ENCODE peak calls at places on chromosome 16, in five cellular contexts. E, W, O, X and Z are unnamed samples.
A peak's percentile ranks its signal among the peaks of the same experiment; 100 is the strongest.

GRCh38 chr16:73214825-73215481 is 167.0 kb upstream of the ZFHX3 start:
- DNase-seq in W (no peak), O (no peak), E (peak; percentile 98), X (peak; percentile 99), Z (peak; percentile 100)

GRCh38 chr16:66409156-66409555 is 17.9 kb upstream of the BEAN1 start:
- DNase-seq in O (no peak), E (peak; percentile 85), W (no peak), X (no peak), Z (peak; percentile 51)

GRCh38 chr16:30731411-30731810 is 16.8 kb upstream of the PHKG2 start:
- DNase-seq in W (no peak), E (no peak), O (no peak), X (no peak), Z (no peak)

GRCh38 chr16:17372383-17372782 is 98.4 kb downstream of the XYLT1 start:
- DNase-seq in E (peak; percentile 41), O (no peak), W (no peak), X (no peak), Z (peak; percentile 25)

GRCh38 chr16:58487566-58488351 is 12.2 kb upstream of the NDRG4 start:
- DNase-seq in X (no peak), W (peak; percentile 40), O (peak; percentile 86), E (peak; percentile 52), Z (peak; percentile 68)

GRCh38 chr16:3401719-3402397 is 843 bp downstream of the ZNF174 start:
- DNase-seq in X (no peak), O (no peak), W (no peak), E (peak; percentile 20), Z (peak; percentile 9)

GRCh38 chr16:3135120-3135715 is 389 bp downstream of the ZNF213 start:
- DNase-seq in X (no peak), E (no peak), O (no peak), W (no peak), Z (no peak)

GRCh38 chr16:55760665-55761035 is 72.2 kb downstream of the CES1 start:
- DNase-seq in W (no peak), E (no peak), X (no peak), O (no peak), Z (no peak)

GRCh38 chr16:66549284-66550131 is at the start of gene TK2:
- DNase-seq in O (peak; percentile 78), E (peak; percentile 54), W (no peak), X (no peak), Z (peak; percentile 76)

GRCh38 chr16:50644730-50645129 is 36.4 kb downstream of the SNX20 start:
- DNase-seq in W (no peak), O (no peak), E (peak; percentile 12), X (peak; percentile 4), Z (peak; percentile 76)

GRCh38 chr16:27779719-27780161 is 229.8 kb downstream of the KATNIP start:
- DNase-seq in O (no peak), X (peak; percentile 10), W (no peak), E (peak; percentile 47), Z (peak; percentile 47)

GRCh38 chr16:85329059-85329812 is 217.0 kb upstream of the CIBAR2 start:
- DNase-seq in E (peak; percentile 56), O (no peak), W (no peak), X (no peak), Z (no peak)

GRCh38 chr16:65684230-65684629 is 562.4 kb upstream of the CDH11 start:
- DNase-seq in E (no peak), X (no peak), O (no peak), W (no peak), Z (no peak)

GRCh38 chr16:80862153-80862552 is 57.8 kb upstream of the CDYL2 start:
- DNase-seq in O (no peak), X (no peak), E (no peak), W (no peak), Z (no peak)

GRCh38 chr16:89721644-89722391 is 481 bp downstream of the ZNF276 start:
- DNase-seq in O (peak; percentile 84), E (no peak), X (no peak), W (no peak), Z (peak; percentile 38)

GRCh38 chr16:71670537-71670936 is 44.6 kb downstream of the MARVELD3 start:
- DNase-seq in W (no peak), O (no peak), E (no peak), X (no peak), Z (no peak)

GRCh38 chr16:48277158-48277557 is 29.8 kb upstream of the ABCC11 start:
- DNase-seq in W (no peak), E (no peak), X (no peak), O (no peak), Z (no peak)

GRCh38 chr16:31428638-31429247 is 583 bp upstream of the COX6A2 start:
- DNase-seq in X (no peak), W (no peak), O (no peak), E (no peak), Z (no peak)

GRCh38 chr16:14399397-14400284 is 230.4 kb downstream of the PARN start:
- DNase-seq in O (no peak), X (no peak), W (peak; percentile 10), E (peak; percentile 78), Z (peak; percentile 78)

GRCh38 chr16:80346160-80346632 is 194.6 kb upstream of the DYNLRB2 start:
- DNase-seq in E (no peak), X (no peak), W (no peak), O (no peak), Z (peak; percentile 64)

GRCh38 chr16:50123417-50123816 is 29.7 kb upstream of the TENT4B start:
- DNase-seq in E (no peak), X (no peak), W (no peak), O (no peak), Z (no peak)

GRCh38 chr16:87644596-87644995 is 42.3 kb downstream of the JPH3 start:
- DNase-seq in W (no peak), E (no peak), X (no peak), O (no peak), Z (no peak)

GRCh38 chr16:19212059-19212458 is 44.0 kb downstream of the SYT17 start:
- DNase-seq in X (no peak), W (no peak), O (no peak), E (no peak), Z (no peak)

GRCh38 chr16:4686497-4687210 is 6.7 kb upstream of the NUDT16L1 start:
- DNase-seq in O (no peak), X (no peak), E (no peak), W (no peak), Z (no peak)

GRCh38 chr16:59899940-59900339 is 1165.8 kb upstream of the GOT2 start:
- DNase-seq in X (no peak), O (no peak), E (no peak), W (no peak), Z (no peak)

GRCh38 chr16:56279132-56279531 is 87.8 kb downstream of the GNAO1 start:
- DNase-seq in W (no peak), E (no peak), O (no peak), X (no peak), Z (no peak)

GRCh38 chr16:8733849-8734540 is 59.6 kb downstream of the ABAT start:
- DNase-seq in E (no peak), X (no peak), O (no peak), W (no peak), Z (no peak)

GRCh38 chr16:66036775-66037715 is 329.4 kb upstream of the CDH5 start:
- DNase-seq in E (peak; percentile 75), W (no peak), X (peak; percentile 99), O (no peak), Z (peak; percentile 100)

GRCh38 chr16:11609474-11610120 is 22.9 kb upstream of the LITAF start:
- DNase-seq in O (peak; percentile 22), W (no peak), X (no peak), E (peak; percentile 36), Z (no peak)

GRCh38 chr16:12340151-12340733 is 363.7 kb downstream of the SNX29 start:
- DNase-seq in O (no peak), X (no peak), W (no peak), E (peak; percentile 72), Z (peak; percentile 82)

GRCh38 chr16:66961065-66961744 is at the start of gene CES3:
- DNase-seq in O (no peak), X (no peak), E (peak; percentile 24), W (peak; percentile 44), Z (peak; percentile 60)

GRCh38 chr16:84143784-84144199 is 1.2 kb downstream of the HSDL1 start:
- DNase-seq in W (no peak), E (no peak), X (no peak), O (no peak), Z (no peak)

GRCh38 chr16:84143081-84143480 is 1.9 kb downstream of the HSDL1 start:
- DNase-seq in X (no peak), O (no peak), W (no peak), E (no peak), Z (no peak)

GRCh38 chr16:84138824-84139627 is 6.0 kb downstream of the HSDL1 start:
- DNase-seq in O (no peak), X (no peak), W (no peak), E (peak; percentile 54), Z (peak; percentile 49)

GRCh38 chr16:84139628-84140258 is 5.2 kb downstream of the HSDL1 start:
- DNase-seq in O (no peak), W (no peak), E (no peak), X (no peak), Z (no peak)

DNA sequence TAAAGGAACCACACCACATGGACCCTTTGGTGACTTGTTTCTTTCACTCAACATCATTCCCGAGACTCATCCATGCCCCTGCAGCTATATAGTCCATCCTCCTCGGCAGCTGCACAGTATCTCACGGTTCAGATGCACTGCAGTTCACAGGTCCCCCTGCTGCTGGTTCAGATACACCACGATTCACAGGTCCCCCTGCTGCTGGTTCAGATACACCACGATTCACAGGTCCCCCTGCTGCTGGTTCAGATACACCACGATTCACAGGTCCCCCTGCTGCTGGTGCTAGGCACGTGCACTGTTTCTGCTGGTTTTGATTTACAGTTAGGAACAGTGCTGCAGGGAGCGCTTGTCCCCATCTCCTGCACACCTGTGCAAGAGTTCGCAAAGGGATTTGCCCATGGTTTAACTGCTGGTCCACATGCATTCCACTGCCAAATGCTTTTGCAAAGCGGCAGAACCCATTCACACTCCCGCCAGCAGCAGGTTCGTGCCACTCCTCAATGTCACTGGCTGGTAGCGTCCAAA is 3.8 kb downstream of the HSDL1 start:
- DNase-seq in X (no peak), W (no peak), E (no peak), O (no peak), Z (no peak)
- TF ChIP-seq CTCF in X (no peak), W (no peak), E (no peak), O (no peak), Z (no peak)

GRCh38 chr16:86618431-86619262 is 40.3 kb downstream of the FOXL1 start:
- DNase-seq in E (no peak), X (no peak), W (no peak), O (no peak), Z (peak; percentile 42)
- H3K4me3 ChIP-seq in E (no peak overlapping the region), X (no peak overlapping the region), W (no peak overlapping the region), O (no peak overlapping the region), Z (peak overlapping the region; percentile 53)

GRCh38 chr16:69176033-69176780 is 10.8 kb upstream of the SNTB2 start:
- DNase-seq in E (peak; percentile 85), X (peak; percentile 60), O (no peak), W (no peak), Z (peak; percentile 95)
- TF ChIP-seq CTCF in E (no peak), X (no peak), O (no peak), W (no peak), Z (peak; percentile 4)

DNA sequence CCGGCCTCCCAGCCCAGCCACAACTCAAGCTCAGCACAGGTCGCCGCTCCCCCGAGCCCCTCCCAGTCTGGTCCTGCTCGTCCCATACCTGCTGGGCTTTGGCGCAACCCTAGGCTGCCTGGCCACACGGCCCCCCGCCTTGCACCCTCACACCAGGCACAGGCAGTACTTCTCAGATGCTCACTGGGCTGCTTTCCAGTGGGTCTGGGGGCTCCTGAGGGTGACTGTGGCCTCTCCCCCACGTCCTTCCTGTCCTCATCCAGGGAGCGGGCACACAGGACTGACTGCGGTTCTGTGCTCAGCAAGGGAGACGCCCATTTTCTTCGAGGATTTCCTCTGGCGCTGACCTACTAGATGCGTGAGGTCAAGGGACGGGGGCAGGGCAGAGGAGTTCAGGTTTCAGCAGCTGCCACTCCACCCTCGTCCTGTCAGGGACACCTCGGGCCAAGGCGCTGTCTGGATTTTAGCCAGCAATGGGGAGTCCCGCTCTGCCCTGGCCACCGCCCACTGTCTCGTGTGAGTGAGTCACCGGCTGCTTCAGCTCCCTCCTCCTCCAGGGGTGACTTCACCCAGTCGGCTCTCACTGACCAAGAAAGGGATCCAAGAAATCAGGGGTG is 115.8 kb downstream of the NPIPB11 start:
- DNase-seq in E (peak; percentile 82), O (peak; percentile 89), W (peak; percentile 88), X (no peak), Z (peak; percentile 85)
- H3K4me3 ChIP-seq in E (no peak overlapping the region), O (no peak overlapping the region), W (no peak overlapping the region), X (peak overlapping the region; percentile 23), Z (peak overlapping the region; percentile 43)